ENCODE peak calls at places on chromosomes 11 and 22, in nine cellular contexts. One of them, this sample, is unnamed.
A peak's percentile ranks its signal among the peaks of the same experiment; 100 is the strongest.

GRCh38 chr22:42114721-42115120 is 15.9 kb downstream of the CYP2D6 start:
- DNase-seq in iris pigment epithelial cell: peak; percentile 18
- DNase-seq in uterus: no peak
- DNase-seq in left colon: no peak
- DNase-seq in stimulated activated CD4-positive, alpha-beta T cell treated with anti-CD3 and anti-CD28 coated beads, Interleukin-15, amount 100 ng/mL, for 24 hours: no peak
- DNase-seq in sigmoid colon: no peak
- DNase-seq in fibroblast of lung: no peak
- DNase-seq in NCI-H2107: no peak
- DNase-seq in psoas muscle: no peak
- DNase-seq in this sample: no peak

GRCh38 chr11:9002920-9003572 is 755 bp downstream of the NRIP3 start:
- DNase-seq in iris pigment epithelial cell: no peak
- DNase-seq in uterus: no peak
- DNase-seq in left colon: no peak
- DNase-seq in stimulated activated CD4-positive, alpha-beta T cell treated with anti-CD3 and anti-CD28 coated beads, Interleukin-15, amount 100 ng/mL, for 24 hours: peak; percentile 48
- DNase-seq in sigmoid colon: no peak
- DNase-seq in fibroblast of lung: no peak
- DNase-seq in NCI-H2107: no peak
- DNase-seq in psoas muscle: no peak
- DNase-seq in this sample: no peak

GRCh38 chr11:12841946-12842630 is 167.0 kb upstream of the RASSF10 start:
- DNase-seq in iris pigment epithelial cell: peak; percentile 87
- DNase-seq in uterus: peak; percentile 58
- DNase-seq in left colon: no peak
- DNase-seq in stimulated activated CD4-positive, alpha-beta T cell treated with anti-CD3 and anti-CD28 coated beads, Interleukin-15, amount 100 ng/mL, for 24 hours: no peak
- DNase-seq in sigmoid colon: no peak
- DNase-seq in fibroblast of lung: peak; percentile 92
- DNase-seq in NCI-H2107: no peak
- DNase-seq in psoas muscle: no peak
- DNase-seq in this sample: no peak

GRCh38 chr22:38353701-38354100 is 36.5 kb upstream of the CSNK1E start:
- DNase-seq in iris pigment epithelial cell: no peak
- DNase-seq in uterus: no peak
- DNase-seq in left colon: no peak
- DNase-seq in stimulated activated CD4-positive, alpha-beta T cell treated with anti-CD3 and anti-CD28 coated beads, Interleukin-15, amount 100 ng/mL, for 24 hours: no peak
- DNase-seq in sigmoid colon: peak; percentile 64
- DNase-seq in fibroblast of lung: no peak
- DNase-seq in NCI-H2107: no peak
- DNase-seq in psoas muscle: no peak
- DNase-seq in this sample: no peak

GRCh38 chr22:31968022-31968421 is 23.7 kb downstream of the YWHAH start:
- DNase-seq in iris pigment epithelial cell: no peak
- DNase-seq in uterus: no peak
- DNase-seq in left colon: no peak
- DNase-seq in stimulated activated CD4-positive, alpha-beta T cell treated with anti-CD3 and anti-CD28 coated beads, Interleukin-15, amount 100 ng/mL, for 24 hours: no peak
- DNase-seq in sigmoid colon: no peak
- DNase-seq in fibroblast of lung: no peak
- DNase-seq in NCI-H2107: no peak
- DNase-seq in psoas muscle: no peak
- DNase-seq in this sample: peak; percentile 38

GRCh38 chr11:7969756-7970646 is 4.8 kb upstream of the NLRP10 start:
- DNase-seq in iris pigment epithelial cell: no peak
- DNase-seq in uterus: no peak
- DNase-seq in left colon: no peak
- DNase-seq in stimulated activated CD4-positive, alpha-beta T cell treated with anti-CD3 and anti-CD28 coated beads, Interleukin-15, amount 100 ng/mL, for 24 hours: no peak
- DNase-seq in sigmoid colon: no peak
- DNase-seq in fibroblast of lung: peak; percentile 67
- DNase-seq in NCI-H2107: no peak
- DNase-seq in psoas muscle: no peak
- DNase-seq in this sample: no peak

GRCh38 chr11:62592216-62592815 is 993 bp upstream of the TUT1 start:
- DNase-seq in iris pigment epithelial cell: peak; percentile 17
- DNase-seq in uterus: no peak
- DNase-seq in left colon: no peak
- DNase-seq in stimulated activated CD4-positive, alpha-beta T cell treated with anti-CD3 and anti-CD28 coated beads, Interleukin-15, amount 100 ng/mL, for 24 hours: no peak
- DNase-seq in sigmoid colon: no peak
- DNase-seq in fibroblast of lung: no peak
- DNase-seq in NCI-H2107: no peak
- DNase-seq in psoas muscle: no peak
- DNase-seq in this sample: no peak

GRCh38 chr22:44076825-44077224 is 52.7 kb downstream of the PARVB start:
- DNase-seq in iris pigment epithelial cell: no peak
- DNase-seq in uterus: no peak
- DNase-seq in left colon: no peak
- DNase-seq in stimulated activated CD4-positive, alpha-beta T cell treated with anti-CD3 and anti-CD28 coated beads, Interleukin-15, amount 100 ng/mL, for 24 hours: no peak
- DNase-seq in sigmoid colon: no peak
- DNase-seq in fibroblast of lung: no peak
- DNase-seq in NCI-H2107: no peak
- DNase-seq in psoas muscle: no peak
- DNase-seq in this sample: no peak

GRCh38 chr11:130940706-130941105 is 24.4 kb upstream of the SNX19 start:
- DNase-seq in iris pigment epithelial cell: no peak
- DNase-seq in uterus: no peak
- DNase-seq in left colon: no peak
- DNase-seq in stimulated activated CD4-positive, alpha-beta T cell treated with anti-CD3 and anti-CD28 coated beads, Interleukin-15, amount 100 ng/mL, for 24 hours: no peak
- DNase-seq in sigmoid colon: no peak
- DNase-seq in fibroblast of lung: no peak
- DNase-seq in NCI-H2107: no peak
- DNase-seq in psoas muscle: no peak
- DNase-seq in this sample: no peak

GRCh38 chr11:105524286-105524685 is 85.6 kb upstream of the GRIA4 start:
- DNase-seq in iris pigment epithelial cell: no peak
- DNase-seq in uterus: no peak
- DNase-seq in left colon: no peak
- DNase-seq in stimulated activated CD4-positive, alpha-beta T cell treated with anti-CD3 and anti-CD28 coated beads, Interleukin-15, amount 100 ng/mL, for 24 hours: no peak
- DNase-seq in sigmoid colon: no peak
- DNase-seq in fibroblast of lung: no peak
- DNase-seq in NCI-H2107: no peak
- DNase-seq in psoas muscle: no peak
- DNase-seq in this sample: no peak

GRCh38 chr11:65915821-65916251 is 3.0 kb downstream of the C11orf68 start:
- DNase-seq in iris pigment epithelial cell: peak; percentile 98
- DNase-seq in uterus: peak; percentile 94
- DNase-seq in left colon: peak; percentile 49
- DNase-seq in stimulated activated CD4-positive, alpha-beta T cell treated with anti-CD3 and anti-CD28 coated beads, Interleukin-15, amount 100 ng/mL, for 24 hours: peak; percentile 37
- DNase-seq in sigmoid colon: peak; percentile 97
- DNase-seq in fibroblast of lung: peak; percentile 97
- DNase-seq in NCI-H2107: no peak
- DNase-seq in psoas muscle: peak; percentile 96
- DNase-seq in this sample: peak; percentile 75

GRCh38 chr22:28143206-28143605 is 224.2 kb upstream of the PITPNB start:
- DNase-seq in iris pigment epithelial cell: no peak
- DNase-seq in uterus: no peak
- DNase-seq in left colon: no peak
- DNase-seq in stimulated activated CD4-positive, alpha-beta T cell treated with anti-CD3 and anti-CD28 coated beads, Interleukin-15, amount 100 ng/mL, for 24 hours: no peak
- DNase-seq in sigmoid colon: no peak
- DNase-seq in fibroblast of lung: peak; percentile 49
- DNase-seq in NCI-H2107: no peak
- DNase-seq in psoas muscle: no peak
- DNase-seq in this sample: no peak

GRCh38 chr22:37068859-37069258 is 17.3 kb downstream of the KCTD17 start:
- DNase-seq in iris pigment epithelial cell: no peak
- DNase-seq in uterus: no peak
- DNase-seq in left colon: no peak
- DNase-seq in stimulated activated CD4-positive, alpha-beta T cell treated with anti-CD3 and anti-CD28 coated beads, Interleukin-15, amount 100 ng/mL, for 24 hours: peak; percentile 27
- DNase-seq in sigmoid colon: no peak
- DNase-seq in fibroblast of lung: no peak
- DNase-seq in NCI-H2107: no peak
- DNase-seq in psoas muscle: no peak
- DNase-seq in this sample: no peak

GRCh38 chr11:47917643-47918369 is 62.6 kb upstream of the PTPRJ start:
- DNase-seq in iris pigment epithelial cell: peak; percentile 100
- DNase-seq in uterus: peak; percentile 84
- DNase-seq in left colon: peak; percentile 60
- DNase-seq in stimulated activated CD4-positive, alpha-beta T cell treated with anti-CD3 and anti-CD28 coated beads, Interleukin-15, amount 100 ng/mL, for 24 hours: no peak
- DNase-seq in sigmoid colon: peak; percentile 96
- DNase-seq in fibroblast of lung: peak; percentile 96
- DNase-seq in NCI-H2107: peak; percentile 98
- DNase-seq in psoas muscle: peak; percentile 75
- DNase-seq in this sample: peak; percentile 86

GRCh38 chr22:46055176-46055850 is 78.4 kb upstream of the WNT7B start:
- DNase-seq in iris pigment epithelial cell: no peak
- DNase-seq in uterus: peak; percentile 71
- DNase-seq in left colon: peak; percentile 75
- DNase-seq in stimulated activated CD4-positive, alpha-beta T cell treated with anti-CD3 and anti-CD28 coated beads, Interleukin-15, amount 100 ng/mL, for 24 hours: no peak
- DNase-seq in sigmoid colon: peak; percentile 83
- DNase-seq in fibroblast of lung: peak; percentile 67
- DNase-seq in NCI-H2107: no peak
- DNase-seq in psoas muscle: peak; percentile 86
- DNase-seq in this sample: peak; percentile 58

GRCh38 chr11:47523491-47524199 is 29.3 kb downstream of the CELF1 start:
- DNase-seq in iris pigment epithelial cell: peak; percentile 91
- DNase-seq in uterus: peak; percentile 78
- DNase-seq in left colon: no peak
- DNase-seq in stimulated activated CD4-positive, alpha-beta T cell treated with anti-CD3 and anti-CD28 coated beads, Interleukin-15, amount 100 ng/mL, for 24 hours: peak; percentile 31
- DNase-seq in sigmoid colon: no peak
- DNase-seq in fibroblast of lung: peak; percentile 83
- DNase-seq in NCI-H2107: no peak
- DNase-seq in psoas muscle: no peak
- DNase-seq in this sample: no peak

GRCh38 chr22:37638351-37639069 is 959 bp upstream of the SH3BP1 start:
- DNase-seq in iris pigment epithelial cell: no peak
- DNase-seq in uterus: no peak
- DNase-seq in left colon: peak; percentile 78
- DNase-seq in stimulated activated CD4-positive, alpha-beta T cell treated with anti-CD3 and anti-CD28 coated beads, Interleukin-15, amount 100 ng/mL, for 24 hours: no peak
- DNase-seq in sigmoid colon: no peak
- DNase-seq in fibroblast of lung: no peak
- DNase-seq in NCI-H2107: no peak
- DNase-seq in psoas muscle: no peak
- DNase-seq in this sample: peak; percentile 51